ENCODE peak calls at places on chromosomes 2 and 18, in seven cellular contexts. X is breast epithelium; H is left ventricle myocardium inferior; V is astrocyte of the spinal cord; S is A549; T is GM20000; P is CD4-positive, alpha-beta T cell. U is an unnamed sample.

GRCh38 chr18:23897733-23898132 is 116.8 kb upstream of the TTC39C start:
- DNase-seq in X (no peak), H (no peak), V (no peak), S (no peak), T (no peak), P (no peak), U (no peak)

GRCh38 chr18:9000736-9001135 is 101.8 kb upstream of the NDUFV2 start:
- DNase-seq in X (no peak), H (no peak), V (no peak), S (no peak), T (no peak), P (no peak), U (no peak)

GRCh38 chr2:223262946-223263345 is 211.0 kb downstream of the KCNE4 start:
- DNase-seq in X (no peak), H (no peak), V (peak), S (no peak), T (no peak), P (no peak), U (peak)

GRCh38 chr2:17719562-17720371 is 33.8 kb downstream of the SMC6 start:
- DNase-seq in X (no peak), H (no peak), V (peak), S (peak), T (peak), P (no peak), U (no peak)

GRCh38 chr2:63192169-63192888 is 141.7 kb downstream of the OTX1 start:
- DNase-seq in X (no peak), H (no peak), V (no peak), S (no peak), T (no peak), P (no peak), U (no peak)

GRCh38 chr2:143001521-143001920 is 124.1 kb downstream of the KYNU start:
- DNase-seq in X (no peak), H (no peak), V (peak), S (no peak), T (no peak), P (no peak), U (no peak)

GRCh38 chr2:147910990-147911473 is 66.2 kb downstream of the ACVR2A start:
- DNase-seq in X (no peak), H (no peak), V (peak), S (no peak), T (peak), P (no peak), U (peak)

GRCh38 chr18:892316-892715 is 12.4 kb upstream of the ADCYAP1 start:
- DNase-seq in X (no peak), H (no peak), V (no peak), S (no peak), T (no peak), P (no peak), U (no peak)

GRCh38 chr2:117957616-117958015 is 56.3 kb downstream of the CCDC93 start:
- DNase-seq in X (no peak), H (no peak), V (no peak), S (no peak), T (no peak), P (no peak), U (no peak)

GRCh38 chr2:144330951-144331651 is 188.8 kb downstream of the ZEB2 start:
- DNase-seq in X (no peak), H (no peak), V (peak), S (no peak), T (no peak), P (no peak), U (no peak)

GRCh38 chr2:221552282-221552681 is 19.8 kb downstream of the EPHA4 start:
- DNase-seq in X (no peak), H (no peak), V (no peak), S (no peak), T (no peak), P (no peak), U (no peak)

GRCh38 chr18:23281626-23282436 is 146.5 kb downstream of the CABLES1 start:
- DNase-seq in X (peak), H (no peak), V (peak), S (peak), T (no peak), P (no peak), U (no peak)

GRCh38 chr2:190409616-190410015 is 1.5 kb downstream of the MFSD6 start:
- DNase-seq in X (no peak), H (no peak), V (no peak), S (no peak), T (no peak), P (no peak), U (no peak)

GRCh38 chr2:189579585-189579984 is 1.0 kb downstream of the SLC40A1 start:
- DNase-seq in X (no peak), H (no peak), V (no peak), S (no peak), T (no peak), P (no peak), U (no peak)

GRCh38 chr2:149166958-149167810 is 128.7 kb downstream of the LYPD6B start:
- DNase-seq in X (no peak), H (no peak), V (no peak), S (no peak), T (no peak), P (no peak), U (no peak)

GRCh38 chr18:45974088-45974536 is 7.0 kb upstream of the EPG5 start:
- DNase-seq in X (peak), H (peak), V (peak), S (peak), T (peak), P (peak), U (peak)

GRCh38 chr18:31512203-31512764 is 14.3 kb downstream of the DSG2 start:
- DNase-seq in X (no peak), H (no peak), V (peak), S (peak), T (no peak), P (no peak), U (peak)

GRCh38 chr2:107025869-107026380 is 140.0 kb upstream of the ST6GAL2 start:
- DNase-seq in X (no peak), H (no peak), V (peak), S (peak), T (no peak), P (no peak), U (peak)

GRCh38 chr2:11406492-11407381 is 59.2 kb downstream of the E2F6 start:
- DNase-seq in X (no peak), H (no peak), V (peak), S (no peak), T (no peak), P (no peak), U (peak)

GRCh38 chr2:108534577-108535379 is 508 bp downstream of the LIMS1 start:
- DNase-seq in X (peak), H (peak), V (peak), S (peak), T (no peak), P (peak), U (peak)

GRCh38 chr18:53380063-53380639 is 844.3 kb downstream of the MBD2 start:
- DNase-seq in X (no peak), H (no peak), V (peak), S (peak), T (peak), P (no peak), U (no peak)

GRCh38 chr2:165886487-165887146 is 67.0 kb downstream of the TTC21B start:
- DNase-seq in X (no peak), H (no peak), V (no peak), S (no peak), T (no peak), P (no peak), U (no peak)

GRCh38 chr2:60867848-60868247 is 13.5 kb upstream of the REL start:
- DNase-seq in X (no peak), H (no peak), V (no peak), S (no peak), T (no peak), P (peak), U (no peak)

GRCh38 chr2:112137516-112138142 is 556 bp upstream of the FBLN7 start:
- DNase-seq in X (no peak), H (no peak), V (no peak), S (no peak), T (peak), P (no peak), U (no peak)

GRCh38 chr18:63890950-63891304 is 3.4 kb downstream of the SERPINB2 start:
- DNase-seq in X (no peak), H (no peak), V (peak), S (peak), T (peak), P (no peak), U (no peak)

GRCh38 chr2:127373362-127374083 is 14.3 kb downstream of the MAP3K2 start:
- DNase-seq in X (no peak), H (no peak), V (no peak), S (no peak), T (no peak), P (no peak), U (no peak)

GRCh38 chr2:127084611-127085031 is 22.3 kb downstream of the BIN1 start:
- DNase-seq in X (no peak), H (no peak), V (peak), S (no peak), T (no peak), P (no peak), U (no peak)

GRCh38 chr2:98601532-98602132 is 6.7 kb downstream of the COA5 start:
- DNase-seq in X (no peak), H (no peak), V (peak), S (peak), T (peak), P (no peak), U (peak)

GRCh38 chr2:205002390-205002789 is 457.1 kb downstream of the PARD3B start:
- DNase-seq in X (no peak), H (no peak), V (no peak), S (no peak), T (no peak), P (peak), U (no peak)

GRCh38 chr2:20177556-20178403 is 47.1 kb downstream of the SDC1 start:
- DNase-seq in X (no peak), H (no peak), V (no peak), S (no peak), T (no peak), P (no peak), U (no peak)
- TF ChIP-seq CTCF in X (no peak), H (no peak), V (no peak), S (no peak), T (no peak), P (no peak), U (peak)

DNA sequence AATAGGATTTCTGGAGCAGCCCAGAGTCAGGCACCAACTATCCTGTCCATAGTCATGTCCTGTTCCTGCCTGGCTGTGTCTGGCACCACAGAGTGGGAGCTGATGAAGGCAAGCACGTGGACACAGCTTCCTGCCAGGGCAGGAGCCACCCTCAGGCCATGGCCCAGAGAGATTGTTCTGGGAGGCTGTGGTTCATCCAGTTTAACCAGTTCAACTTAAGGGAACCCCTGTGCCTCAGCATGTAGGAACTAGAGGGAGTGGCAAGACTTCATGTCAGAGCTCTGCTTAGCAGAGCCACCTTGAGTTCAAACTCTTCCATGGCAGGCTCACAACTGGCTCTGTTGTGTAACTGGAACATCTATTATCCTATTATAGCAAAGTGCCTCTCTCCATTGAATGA is 73.2 kb upstream of the NCKAP5 start:
- DNase-seq in X (peak), H (no peak), V (no peak), S (no peak), T (no peak), P (no peak), U (no peak)
- TF ChIP-seq CTCF in X (peak), H (peak), V (no peak), S (no peak), T (no peak), P (no peak), U (peak)

GRCh38 chr18:3972291-3972985 is 482.7 kb downstream of the DLGAP1 start:
- DNase-seq in X (no peak), H (no peak), V (no peak), S (no peak), T (no peak), P (no peak), U (no peak)

GRCh38 chr18:3973191-3973590 is 481.9 kb downstream of the DLGAP1 start:
- DNase-seq in X (no peak), H (no peak), V (no peak), S (no peak), T (no peak), P (no peak), U (no peak)

GRCh38 chr18:3966246-3966984 is 488.7 kb downstream of the DLGAP1 start:
- DNase-seq in X (no peak), H (no peak), V (no peak), S (peak), T (no peak), P (no peak), U (no peak)

GRCh38 chr18:3966985-3967856 is 487.9 kb downstream of the DLGAP1 start:
- DNase-seq in X (no peak), H (peak), V (peak), S (peak), T (no peak), P (no peak), U (peak)

DNA sequence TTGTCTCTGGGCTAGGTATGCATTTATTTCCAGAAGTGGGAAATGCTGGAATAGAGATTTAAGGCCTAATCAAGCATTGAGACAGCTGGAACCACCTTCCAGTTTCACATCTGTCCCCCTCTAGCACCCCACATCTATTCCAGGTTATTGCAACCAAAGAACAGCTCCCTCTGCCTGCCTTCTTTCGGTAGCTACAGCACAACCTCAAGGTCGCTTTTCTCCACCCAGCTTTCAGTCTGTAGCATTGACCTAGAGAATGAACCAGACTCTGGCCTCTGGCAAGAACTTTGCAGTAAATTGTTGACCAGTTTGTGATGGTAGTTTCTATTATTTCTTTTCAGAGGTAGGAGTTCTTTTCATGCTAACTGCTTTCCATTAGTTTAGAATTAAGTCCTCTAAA is 484.2 kb downstream of the DLGAP1 start:
- DNase-seq in X (no peak), H (no peak), V (no peak), S (no peak), T (no peak), P (no peak), U (no peak)
- TF ChIP-seq CTCF in X (no peak), H (peak), V (no peak), S (no peak), T (no peak), P (no peak), U (peak)

GRCh38 chr2:114814355-114814754 is 371.9 kb downstream of the DPP10 start:
- DNase-seq in X (no peak), H (no peak), V (no peak), S (no peak), T (no peak), P (no peak), U (no peak)
- TF ChIP-seq CTCF in X (no peak), H (no peak), V (no peak), S (no peak), T (no peak), P (no peak), U (no peak)

GRCh38 chr2:240387325-240387668 is 48.2 kb upstream of the GPC1 start:
- DNase-seq in X (no peak), H (no peak), V (no peak), S (no peak), T (no peak), P (no peak), U (no peak)

GRCh38 chr2:240388471-240389301 is 46.8 kb upstream of the GPC1 start:
- DNase-seq in X (no peak), H (no peak), V (no peak), S (no peak), T (no peak), P (no peak), U (no peak)

GRCh38 chr2:240389302-240389805 is 46.1 kb upstream of the GPC1 start:
- DNase-seq in X (no peak), H (no peak), V (no peak), S (no peak), T (no peak), P (no peak), U (no peak)

GRCh38 chr2:240386321-240386720 is 49.1 kb upstream of the GPC1 start:
- DNase-seq in X (no peak), H (no peak), V (no peak), S (no peak), T (no peak), P (no peak), U (no peak)

GRCh38 chr2:240387669-240388358 is 47.6 kb upstream of the GPC1 start:
- DNase-seq in X (no peak), H (peak), V (peak), S (peak), T (no peak), P (no peak), U (peak)
- TF ChIP-seq CTCF in X (no peak), H (no peak), V (peak), S (no peak), T (no peak), P (no peak), U (peak)

GRCh38 chr2:28392297-28393114 is at the start of gene FOSL2:
- DNase-seq in X (peak), H (peak), V (peak), S (peak), T (peak), P (peak), U (peak)
- TF ChIP-seq CTCF in X (peak), H (no peak), V (no peak), S (no peak), T (no peak), P (no peak), U (no peak)

U was measured in brain microvascular endothelial cell.